ENCODE peak calls at places on chromosomes 3 and 15, in five cellular contexts. One of them, this sample, is unnamed.

GRCh38 chr3:128294999-128295468 is 141.8 kb downstream of the EEFSEC start:
- DNase-seq in M059J: no peak
- DNase-seq in body of pancreas: no peak
- DNase-seq in IMR-90: no peak
- DNase-seq in GM03348: no peak
- DNase-seq in this sample: no peak

GRCh38 chr3:40237892-40238571 is 71.5 kb upstream of the EIF1B start:
- DNase-seq in IMR-90: peak; percentile 2
- DNase-seq in body of pancreas: no peak
- DNase-seq in M059J: peak; percentile 1
- DNase-seq in GM03348: peak; percentile 50
- DNase-seq in this sample: peak; percentile 36

GRCh38 chr3:100297784-100298183 is 36.8 kb upstream of the NIT2 start:
- DNase-seq in GM03348: peak; percentile 23
- DNase-seq in M059J: peak; percentile 54
- DNase-seq in body of pancreas: no peak
- DNase-seq in IMR-90: peak; percentile 67
- DNase-seq in this sample: peak; percentile 67

GRCh38 chr3:8970971-8971589 is 7.8 kb upstream of the RAD18 start:
- DNase-seq in M059J: peak; percentile 53
- DNase-seq in IMR-90: peak; percentile 63
- DNase-seq in GM03348: peak; percentile 78
- DNase-seq in body of pancreas: peak; percentile 75
- DNase-seq in this sample: peak; percentile 34

GRCh38 chr15:68566377-68566954 is 12.3 kb upstream of the CORO2B start:
- DNase-seq in M059J: no peak
- DNase-seq in GM03348: no peak
- DNase-seq in body of pancreas: no peak
- DNase-seq in IMR-90: no peak
- DNase-seq in this sample: no peak

GRCh38 chr3:126549861-126550487 is 8.8 kb downstream of the C3orf22 start:
- DNase-seq in IMR-90: no peak
- DNase-seq in M059J: no peak
- DNase-seq in GM03348: no peak
- DNase-seq in body of pancreas: no peak
- DNase-seq in this sample: no peak

GRCh38 chr3:6928064-6928463 is 67.1 kb downstream of the GRM7 start:
- DNase-seq in M059J: no peak
- DNase-seq in IMR-90: no peak
- DNase-seq in body of pancreas: peak; percentile 64
- DNase-seq in GM03348: no peak
- DNase-seq in this sample: peak; percentile 95

GRCh38 chr3:112676659-112677234 is 35.8 kb upstream of the CCDC80 start:
- DNase-seq in GM03348: peak; percentile 85
- DNase-seq in body of pancreas: peak; percentile 19
- DNase-seq in IMR-90: peak; percentile 99
- DNase-seq in M059J: peak; percentile 99
- DNase-seq in this sample: peak; percentile 97

GRCh38 chr15:32866486-32867312 is 148.9 kb downstream of the GREM1 start:
- DNase-seq in M059J: peak; percentile 67
- DNase-seq in GM03348: no peak
- DNase-seq in IMR-90: peak; percentile 50
- DNase-seq in body of pancreas: no peak
- DNase-seq in this sample: peak; percentile 60

GRCh38 chr15:64878708-64879107 is 33.0 kb upstream of the ANKDD1A start:
- DNase-seq in GM03348: no peak
- DNase-seq in body of pancreas: no peak
- DNase-seq in M059J: no peak
- DNase-seq in IMR-90: no peak
- DNase-seq in this sample: no peak

GRCh38 chr3:130425484-130425883 is 80.0 kb downstream of the COL6A5 start:
- DNase-seq in GM03348: no peak
- DNase-seq in M059J: peak; percentile 5
- DNase-seq in body of pancreas: no peak
- DNase-seq in IMR-90: no peak
- DNase-seq in this sample: peak; percentile 37

GRCh38 chr3:134527037-134527436 is 41.2 kb downstream of the CEP63 start:
- DNase-seq in GM03348: no peak
- DNase-seq in body of pancreas: no peak
- DNase-seq in IMR-90: peak; percentile 18
- DNase-seq in M059J: no peak
- DNase-seq in this sample: no peak

GRCh38 chr3:185484296-185484695 is 14.5 kb downstream of the TMEM41A start:
- DNase-seq in GM03348: no peak
- DNase-seq in IMR-90: no peak
- DNase-seq in M059J: no peak
- DNase-seq in body of pancreas: no peak
- DNase-seq in this sample: no peak

GRCh38 chr15:67967871-67968423 is 86.2 kb upstream of the PIAS1 start:
- DNase-seq in body of pancreas: peak; percentile 75
- DNase-seq in M059J: peak; percentile 65
- DNase-seq in GM03348: peak; percentile 74
- DNase-seq in IMR-90: peak; percentile 47
- DNase-seq in this sample: peak; percentile 31

GRCh38 chr3:102053375-102053989 is 204.2 kb downstream of the NFKBIZ start:
- DNase-seq in M059J: peak; percentile 85
- DNase-seq in GM03348: peak; percentile 53
- DNase-seq in body of pancreas: no peak
- DNase-seq in IMR-90: peak; percentile 62
- DNase-seq in this sample: peak; percentile 96

GRCh38 chr3:150309557-150309956 is 98.5 kb upstream of the TSC22D2 start:
- DNase-seq in GM03348: no peak
- DNase-seq in IMR-90: peak; percentile 84
- DNase-seq in M059J: peak; percentile 72
- DNase-seq in body of pancreas: no peak
- DNase-seq in this sample: peak; percentile 31

GRCh38 chr15:71448688-71449114 is 333.4 kb downstream of the THSD4 start:
- DNase-seq in M059J: peak; percentile 69
- DNase-seq in body of pancreas: peak; percentile 66
- DNase-seq in GM03348: peak; percentile 73
- DNase-seq in IMR-90: peak; percentile 71
- DNase-seq in this sample: peak; percentile 77

GRCh38 chr15:74352393-74352910 is 15.0 kb downstream of the CYP11A1 start:
- DNase-seq in IMR-90: no peak
- DNase-seq in GM03348: no peak
- DNase-seq in M059J: no peak
- DNase-seq in body of pancreas: no peak
- DNase-seq in this sample: no peak

GRCh38 chr3:190019840-190020239 is 100.9 kb downstream of the P3H2 start:
- DNase-seq in GM03348: no peak
- DNase-seq in IMR-90: no peak
- DNase-seq in body of pancreas: no peak
- DNase-seq in M059J: peak; percentile 48
- DNase-seq in this sample: no peak

GRCh38 chr3:34780973-34781372 is 858.4 kb upstream of the ARPP21 start:
- DNase-seq in GM03348: no peak
- DNase-seq in M059J: no peak
- DNase-seq in body of pancreas: no peak
- DNase-seq in IMR-90: no peak
- DNase-seq in this sample: no peak

GRCh38 chr15:89429023-89429422 is 67.4 kb downstream of the RHCG start:
- DNase-seq in M059J: peak; percentile 34
- DNase-seq in body of pancreas: no peak
- DNase-seq in IMR-90: no peak
- DNase-seq in GM03348: no peak
- DNase-seq in this sample: no peak

GRCh38 chr3:10366681-10367101 is 45.8 kb upstream of the SEC13 start:
- DNase-seq in body of pancreas: no peak
- DNase-seq in M059J: peak; percentile 95
- DNase-seq in IMR-90: peak; percentile 100
- DNase-seq in GM03348: peak; percentile 94
- DNase-seq in this sample: peak; percentile 94

GRCh38 chr15:89132611-89133242 is 44.5 kb downstream of the ABHD2 start:
- DNase-seq in M059J: no peak
- DNase-seq in IMR-90: no peak
- DNase-seq in body of pancreas: no peak
- DNase-seq in GM03348: no peak
- DNase-seq in this sample: no peak

GRCh38 chr15:101309436-101310162 is 14.6 kb upstream of the SNRPA1 start:
- DNase-seq in M059J: no peak
- DNase-seq in body of pancreas: peak; percentile 1
- DNase-seq in GM03348: no peak
- DNase-seq in IMR-90: no peak
- DNase-seq in this sample: no peak

GRCh38 chr3:32613183-32613582 is 42.5 kb upstream of the DYNC1LI1 start:
- DNase-seq in M059J: no peak
- DNase-seq in body of pancreas: no peak
- DNase-seq in IMR-90: no peak
- DNase-seq in GM03348: no peak
- DNase-seq in this sample: no peak

GRCh38 chr15:27866505-27867165 is 232.5 kb downstream of the OCA2 start:
- DNase-seq in GM03348: no peak
- DNase-seq in body of pancreas: no peak
- DNase-seq in M059J: no peak
- DNase-seq in IMR-90: no peak
- DNase-seq in this sample: no peak

GRCh38 chr3:46359748-46360509 is 6.0 kb downstream of the CCR2 start:
- DNase-seq in GM03348: no peak
- DNase-seq in body of pancreas: no peak
- DNase-seq in M059J: peak; percentile 76
- DNase-seq in IMR-90: peak; percentile 21
- DNase-seq in this sample: peak; percentile 23

GRCh38 chr3:141828487-141829284 is 47.8 kb upstream of the ATP1B3 start:
- DNase-seq in GM03348: peak; percentile 65
- DNase-seq in body of pancreas: peak; percentile 65
- DNase-seq in M059J: peak; percentile 32
- DNase-seq in IMR-90: peak; percentile 3
- DNase-seq in this sample: peak; percentile 50

GRCh38 chr3:32452009-32452408 is 50.6 kb downstream of the CMTM6 start:
- DNase-seq in IMR-90: no peak
- DNase-seq in GM03348: no peak
- DNase-seq in M059J: no peak
- DNase-seq in body of pancreas: no peak
- DNase-seq in this sample: no peak

GRCh38 chr3:187017511-187018230 is 87.3 kb downstream of the ST6GAL1 start:
- DNase-seq in IMR-90: no peak
- DNase-seq in body of pancreas: no peak
- DNase-seq in GM03348: no peak
- DNase-seq in M059J: no peak
- DNase-seq in this sample: peak; percentile 98

GRCh38 chr3:127908202-127908601 is 6.8 kb upstream of the KBTBD12 start:
- DNase-seq in body of pancreas: no peak
- DNase-seq in M059J: no peak
- DNase-seq in IMR-90: no peak
- DNase-seq in GM03348: no peak
- DNase-seq in this sample: no peak

GRCh38 chr3:172512363-172512762 is 10.9 kb downstream of the TNFSF10 start:
- DNase-seq in GM03348: no peak
- DNase-seq in M059J: no peak
- DNase-seq in IMR-90: no peak
- DNase-seq in body of pancreas: peak; percentile 22
- DNase-seq in this sample: no peak

GRCh38 chr3:134794323-134794722 is 737 bp upstream of the EPHB1 start:
- DNase-seq in body of pancreas: no peak
- DNase-seq in GM03348: no peak
- DNase-seq in M059J: no peak
- DNase-seq in IMR-90: no peak
- DNase-seq in this sample: no peak

GRCh38 chr3:52136513-52136912 is 17.7 kb downstream of the POC1A start:
- DNase-seq in body of pancreas: no peak
- DNase-seq in GM03348: no peak
- DNase-seq in M059J: peak; percentile 7
- DNase-seq in IMR-90: no peak
- DNase-seq in this sample: no peak